ENCODE peak calls at places on chromosomes 5 and 9, in eight cellular contexts. M, G, Q, K, Y, X, C and V are unnamed samples.

GRCh38 chr9:126117631-126118030 is 209.0 kb upstream of the MVB12B start:
- DNase-seq in M (no peak), Q (peak; percentile 27), X (no peak), G (no peak), K (no peak), Y (no peak), C (no peak), V (no peak)

GRCh38 chr9:97555164-97555563 is 53.7 kb downstream of the TMOD1 start:
- DNase-seq in X (no peak), K (no peak), Y (no peak), M (no peak), G (peak; percentile 35), C (no peak), Q (peak; percentile 92), V (no peak)

GRCh38 chr9:131755541-131756198 is 15.8 kb upstream of the RAPGEF1 start:
- DNase-seq in Q (peak; percentile 80), G (peak; percentile 87), K (peak; percentile 94), M (peak; percentile 94), X (peak; percentile 87), C (peak; percentile 95), Y (peak; percentile 65), V (peak; percentile 74)

GRCh38 chr5:168346417-168346816 is 55.0 kb downstream of the WWC1 start:
- DNase-seq in M (no peak), C (no peak), G (no peak), K (peak; percentile 53), Q (no peak), X (no peak), Y (peak; percentile 81), V (no peak)

GRCh38 chr9:38004809-38005560 is 64.0 kb downstream of the SHB start:
- DNase-seq in M (no peak), X (no peak), Q (no peak), G (no peak), C (no peak), Y (peak; percentile 29), K (no peak), V (no peak)

GRCh38 chr5:61167382-61167781 is 5.1 kb upstream of the SMIM15 start:
- DNase-seq in Y (peak; percentile 32), M (peak; percentile 8), K (peak; percentile 48), X (peak; percentile 47), C (no peak), Q (no peak), G (peak; percentile 79), V (peak; percentile 28)

GRCh38 chr5:53930457-53930856 is 370.0 kb downstream of the NDUFS4 start:
- DNase-seq in G (peak; percentile 60), Y (no peak), X (no peak), M (no peak), K (no peak), Q (no peak), C (no peak), V (no peak)

GRCh38 chr5:99032234-99033013 is 103.6 kb upstream of the CHD1 start:
- DNase-seq in X (peak; percentile 67), M (peak; percentile 51), C (peak; percentile 47), Q (peak; percentile 76), G (peak; percentile 93), Y (peak; percentile 65), K (peak; percentile 74), V (peak; percentile 29)

GRCh38 chr9:2727966-2728613 is 10.8 kb downstream of the KCNV2 start:
- DNase-seq in M (peak; percentile 7), Q (no peak), C (peak; percentile 18), X (peak; percentile 44), K (peak; percentile 60), G (peak; percentile 88), Y (peak; percentile 52), V (peak; percentile 23)

GRCh38 chr9:137236936-137237421 is 4.1 kb upstream of the TUBB4B start:
- DNase-seq in M (no peak), X (no peak), G (no peak), K (no peak), C (no peak), Q (no peak), Y (no peak), V (no peak)

GRCh38 chr9:137234055-137234697 is 3.5 kb downstream of the SLC34A3 start:
- DNase-seq in Y (no peak), X (no peak), K (no peak), Q (no peak), M (no peak), C (no peak), G (no peak), V (no peak)

GRCh38 chr9:137236238-137236935 is 4.7 kb upstream of the TUBB4B start:
- DNase-seq in C (peak; percentile 91), X (peak; percentile 83), K (peak; percentile 93), Q (peak; percentile 90), Y (peak; percentile 55), G (peak; percentile 81), M (peak; percentile 92), V (peak; percentile 98)

GRCh38 chr9:137234758-137235423 is 4.2 kb downstream of the SLC34A3 start:
- DNase-seq in X (no peak), C (no peak), G (no peak), M (no peak), Y (no peak), K (no peak), Q (no peak), V (no peak)

DNA sequence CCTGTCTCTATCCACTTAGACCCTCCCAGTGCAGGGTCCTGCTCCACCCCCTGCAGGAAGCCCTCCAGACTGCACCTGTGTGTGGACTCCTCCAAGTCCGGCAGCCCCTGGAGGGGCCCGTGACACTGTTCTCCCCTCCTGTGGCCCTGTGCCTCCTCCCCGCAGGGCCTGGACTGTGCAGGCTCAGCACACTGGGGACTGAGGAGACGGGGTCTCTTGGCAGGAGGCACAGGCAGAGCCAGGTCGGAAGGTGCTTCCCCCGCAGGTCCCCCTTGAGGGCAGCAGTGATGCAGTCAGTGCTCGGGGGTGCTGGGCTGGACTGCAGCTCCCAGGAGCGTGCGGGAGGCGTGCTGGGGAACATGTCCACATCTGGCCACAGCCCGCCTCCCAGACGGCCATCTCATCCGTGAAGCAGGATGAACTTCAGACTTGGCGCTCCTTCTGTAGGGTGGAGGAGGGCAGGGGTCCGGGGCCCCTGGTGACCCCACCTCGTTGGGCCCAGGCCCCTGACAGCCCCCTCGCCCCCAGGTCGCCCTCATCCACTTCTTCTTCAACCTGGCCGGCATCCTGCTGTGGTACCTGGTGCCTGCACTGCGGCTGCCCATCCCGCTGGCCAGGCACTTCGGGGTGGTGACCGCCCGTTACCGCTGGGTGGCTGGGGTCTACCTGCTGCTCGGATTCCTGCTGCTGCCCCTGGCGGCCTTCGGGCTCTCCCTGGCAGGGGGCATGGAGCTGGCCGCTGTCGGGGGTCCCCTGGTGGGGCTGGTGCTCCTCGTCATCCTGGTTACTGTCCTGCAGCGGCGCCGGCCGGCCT is 4.9 kb downstream of the SLC34A3 start:
- DNase-seq in M (no peak), X (no peak), K (no peak), G (no peak), Q (no peak), Y (no peak), C (no peak), V (no peak)
- TF ChIP-seq CTCF in M (no peak), X (no peak), K (no peak), G (no peak), Q (no peak), Y (no peak), C (no peak), V (no peak)

GRCh38 chr5:112238473-112238872 is 180.6 kb downstream of the EPB41L4A start:
- DNase-seq in C (no peak), G (no peak), K (no peak), X (peak; percentile 47), Y (no peak), Q (no peak), M (no peak), V (no peak)
- TF ChIP-seq CTCF in C (no peak), G (no peak), K (no peak), X (peak; percentile 36), Y (no peak), Q (no peak), M (no peak), V (peak; percentile 39)

GRCh38 chr5:123217183-123217582 is 128.1 kb downstream of the PRDM6 start:
- DNase-seq in C (no peak), X (no peak), M (no peak), Q (no peak), Y (no peak), G (no peak), K (no peak), V (no peak)

GRCh38 chr5:123211084-123211483 is 122.0 kb downstream of the PRDM6 start:
- DNase-seq in K (no peak), Q (no peak), M (no peak), X (no peak), G (no peak), Y (no peak), C (no peak), V (no peak)

GRCh38 chr5:123214193-123214592 is 125.2 kb downstream of the PRDM6 start:
- DNase-seq in M (no peak), K (no peak), X (no peak), C (no peak), Q (no peak), Y (no peak), G (no peak), V (no peak)

GRCh38 chr5:123220616-123221146 is 131.6 kb downstream of the PRDM6 start:
- DNase-seq in Q (no peak), Y (no peak), K (no peak), G (no peak), X (no peak), M (no peak), C (no peak), V (no peak)

GRCh38 chr5:123215929-123216702 is 127.1 kb downstream of the PRDM6 start:
- DNase-seq in C (no peak), X (no peak), Q (no peak), G (no peak), M (no peak), K (no peak), Y (no peak), V (no peak)
- TF ChIP-seq CTCF in C (no peak), X (no peak), Q (no peak), G (no peak), M (no peak), K (no peak), Y (peak; percentile 38), V (peak; percentile 33)

GRCh38 chr5:426392-426976 is 16.5 kb upstream of the EXOC3 start:
- DNase-seq in K (no peak), C (no peak), Q (no peak), Y (no peak), G (no peak), X (no peak), M (no peak), V (no peak)

GRCh38 chr5:423626-424258 is 19.2 kb upstream of the EXOC3 start:
- DNase-seq in C (no peak), Q (peak; percentile 40), K (no peak), G (no peak), M (no peak), Y (no peak), X (no peak), V (no peak)

GRCh38 chr5:424259-425110 is 18.5 kb upstream of the EXOC3 start:
- DNase-seq in Y (no peak), X (peak; percentile 42), Q (peak; percentile 58), M (no peak), C (no peak), K (no peak), G (no peak), V (peak; percentile 88)

GRCh38 chr5:427415-428087 is 15.4 kb upstream of the EXOC3 start:
- DNase-seq in X (no peak), M (no peak), G (no peak), C (no peak), K (no peak), Q (peak; percentile 56), Y (no peak), V (peak; percentile 26)

DNA sequence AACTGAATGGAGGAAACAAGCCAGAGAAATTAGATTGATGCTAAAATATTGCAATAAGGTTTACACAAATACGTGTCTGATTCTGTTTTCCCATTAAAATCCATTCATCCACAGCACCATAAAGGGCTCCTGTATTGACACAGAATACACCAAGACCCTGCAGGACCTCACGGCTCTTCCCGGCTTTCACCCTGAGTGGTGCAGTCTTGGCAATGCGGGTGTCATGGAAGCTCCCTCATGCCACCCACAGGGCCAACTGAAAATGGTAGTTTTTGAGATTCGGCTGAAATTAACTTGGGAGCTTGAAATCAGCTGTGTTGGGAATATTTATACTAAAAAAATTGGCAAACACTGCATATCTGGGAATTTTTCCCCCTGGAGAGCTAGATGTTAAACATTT is 17.3 kb upstream of the EXOC3 start:
- DNase-seq in Q (peak; percentile 40), C (no peak), G (peak; percentile 22), Y (no peak), K (no peak), X (no peak), M (no peak), V (no peak)
- TF ChIP-seq CTCF in Q (no peak), C (no peak), G (peak; percentile 34), Y (peak; percentile 12), K (no peak), X (no peak), M (no peak), V (no peak)